ENCODE peak calls at places on chromosomes 4 and X, in seven cellular contexts. G is hypothalamus, C is neuronal stem cell, V is substantia nigra, T is DMS 273 treated with DMSO at 0.1 percent for 48 hours, Z is transverse colon, W is KBM-7. N is an unnamed sample.

GRCh38 chr4:186485621-186486062 is 69.7 kb downstream of the MTNR1A start:
- DNase-seq in G (peak), C (peak), V (peak), T (no peak), Z (no peak), W (no peak), N (no peak)

GRCh38 chr4:61202638-61203495 is 2.7 kb downstream of the ADGRL3 start:
- DNase-seq in G (peak), C (peak), V (peak), T (peak), Z (no peak), W (no peak), N (peak)

GRCh38 chr4:7892212-7893019 is 47.2 kb downstream of the AFAP1 start:
- DNase-seq in G (no peak), C (no peak), V (no peak), T (peak), Z (no peak), W (no peak), N (no peak)

GRCh38 chr4:152679414-152680281 is at the start of gene TMEM154:
- DNase-seq in G (peak), C (peak), V (peak), T (peak), Z (peak), W (peak), N (no peak)

GRCh38 chr4:109658871-109659410 is 44.3 kb downstream of the CASP6 start:
- DNase-seq in G (no peak), C (no peak), V (no peak), T (no peak), Z (no peak), W (no peak), N (no peak)

GRCh38 chr4:949656-950055 is 17.4 kb downstream of the TMEM175 start:
- DNase-seq in G (no peak), C (no peak), V (no peak), T (no peak), Z (no peak), W (no peak), N (no peak)

GRCh38 chrX:96432647-96433046 is 252.0 kb upstream of the DIAPH2 start:
- DNase-seq in G (no peak), C (no peak), V (no peak), T (no peak), Z (no peak), W (no peak), N (no peak)

GRCh38 chrX:41621236-41621651 is 67.5 kb upstream of the GPR34 start:
- DNase-seq in G (no peak), C (no peak), V (no peak), T (no peak), Z (no peak), W (peak), N (no peak)

GRCh38 chrX:131704136-131704695 is 160.3 kb downstream of the OR13H1 start:
- DNase-seq in G (no peak), C (no peak), V (peak), T (peak), Z (peak), W (no peak), N (no peak)

GRCh38 chr4:175469519-175469918 is 342.5 kb downstream of the GPM6A start:
- DNase-seq in G (no peak), C (no peak), V (no peak), T (no peak), Z (no peak), W (no peak), N (no peak)

GRCh38 chrX:125131146-125131545 is 188.5 kb upstream of the TEX13C start:
- DNase-seq in G (no peak), C (no peak), V (no peak), T (no peak), Z (no peak), W (peak), N (peak)

GRCh38 chrX:27915617-27916016 is 65.6 kb downstream of the DCAF8L1 start:
- DNase-seq in G (no peak), C (no peak), V (no peak), T (no peak), Z (no peak), W (peak), N (no peak)

GRCh38 chr4:84529169-84529751 is 30.2 kb upstream of the NKX6-1 start:
- DNase-seq in G (no peak), C (no peak), V (no peak), T (no peak), Z (no peak), W (peak), N (no peak)

GRCh38 chr4:2436301-2436700 is 17.5 kb downstream of the CFAP99 start:
- DNase-seq in G (no peak), C (no peak), V (peak), T (no peak), Z (no peak), W (no peak), N (no peak)

GRCh38 chr4:188002751-188003150 is 7.2 kb downstream of the ZFP42 start:
- DNase-seq in G (no peak), C (no peak), V (no peak), T (no peak), Z (no peak), W (no peak), N (no peak)

GRCh38 chrX:14528629-14529287 is 578 bp upstream of the GLRA2 start:
- DNase-seq in G (no peak), C (peak), V (no peak), T (peak), Z (peak), W (peak), N (peak)

GRCh38 chr4:124449881-124450280 is 262.7 kb downstream of the ANKRD50 start:
- DNase-seq in G (no peak), C (no peak), V (no peak), T (no peak), Z (no peak), W (no peak), N (no peak)

GRCh38 chr4:85489273-85489672 is 14.3 kb downstream of the ARHGAP24 start:
- DNase-seq in G (no peak), C (no peak), V (no peak), T (no peak), Z (no peak), W (no peak), N (no peak)

GRCh38 chr4:189124149-189124758 is 816.4 kb upstream of the FRG1 start:
- DNase-seq in G (no peak), C (peak), V (no peak), T (no peak), Z (no peak), W (peak), N (no peak)

GRCh38 chr4:78669453-78669852 is 106.7 kb upstream of the BMP2K start:
- DNase-seq in G (no peak), C (no peak), V (no peak), T (no peak), Z (no peak), W (no peak), N (no peak)